ENCODE peak calls at places on chromosomes 1 and 21, in four cellular contexts. C is K562, D is GM12878, L is HepG2. G is an unnamed sample.

GRCh38 chr1:36900128-36900527 is 134.2 kb downstream of the GRIK3 start:
- DNase-seq in L (no peak), C (no peak), D (no peak), G (no peak)

GRCh38 chr1:48810740-48811139 is 34.0 kb upstream of the BEND5 start:
- DNase-seq in L (peak), D (no peak), C (no peak), G (no peak)

GRCh38 chr1:203440780-203441179 is 34.8 kb upstream of the PRELP start:
- DNase-seq in C (peak), L (no peak), D (no peak), G (peak)

GRCh38 chr1:156648951-156649350 is 7.0 kb downstream of the BCAN start:
- DNase-seq in C (no peak), D (no peak), L (no peak), G (no peak)

GRCh38 chr1:16026723-16027484 is 5.1 kb downstream of the CLCNKA start:
- DNase-seq in D (no peak), L (no peak), C (peak), G (peak)

GRCh38 chr1:15288173-15288926 is 41.3 kb downstream of the FHAD1 start:
- DNase-seq in D (no peak), L (no peak), C (no peak), G (no peak)

GRCh38 chr1:32242341-32242851 is 4.6 kb upstream of the FAM167B start:
- DNase-seq in C (peak), L (no peak), D (no peak), G (peak)

GRCh38 chr21:32298658-32299081 is at the start of gene MRAP:
- DNase-seq in L (no peak), C (peak), D (no peak), G (no peak)

GRCh38 chr21:43277481-43278351 is 108.9 kb downstream of the CRYAA start:
- DNase-seq in L (no peak), C (no peak), D (no peak), G (no peak)

GRCh38 chr1:30991852-30992606 is 73.5 kb downstream of the PUM1 start:
- DNase-seq in C (no peak), L (no peak), D (no peak), G (no peak)

GRCh38 chr1:23772049-23772853 is 6.0 kb upstream of the PITHD1 start:
- DNase-seq in C (peak), D (peak), L (peak), G (peak)

GRCh38 chr1:184504695-184505338 is 118.0 kb downstream of the C1orf21 start:
- DNase-seq in D (no peak), C (no peak), L (no peak), G (no peak)

GRCh38 chr1:220044683-220045355 is 1.5 kb downstream of the EPRS1 start:
- DNase-seq in L (peak), D (no peak), C (no peak), G (no peak)

GRCh38 chr1:228154021-228154684 is 4.4 kb downstream of the GJC2 start:
- DNase-seq in C (no peak), L (no peak), D (no peak), G (peak)

GRCh38 chr1:228152097-228152917 is 2.6 kb downstream of the GJC2 start:
- DNase-seq in D (no peak), L (no peak), C (no peak), G (peak)

GRCh38 chr1:228151526-228151925 is 1.8 kb downstream of the GJC2 start:
- DNase-seq in C (no peak), L (no peak), D (no peak), G (no peak)

GRCh38 chr1:228151170-228151513 is 1.4 kb downstream of the GJC2 start:
- DNase-seq in L (no peak), D (no peak), C (no peak), G (peak)

GRCh38 chr1:228152918-228153258 is 3.2 kb downstream of the GJC2 start:
- DNase-seq in L (no peak), D (no peak), C (no peak), G (peak)
- TF ChIP-seq CBFB in L (no peak), D (no peak), C (no peak), G (no peak)

DNA sequence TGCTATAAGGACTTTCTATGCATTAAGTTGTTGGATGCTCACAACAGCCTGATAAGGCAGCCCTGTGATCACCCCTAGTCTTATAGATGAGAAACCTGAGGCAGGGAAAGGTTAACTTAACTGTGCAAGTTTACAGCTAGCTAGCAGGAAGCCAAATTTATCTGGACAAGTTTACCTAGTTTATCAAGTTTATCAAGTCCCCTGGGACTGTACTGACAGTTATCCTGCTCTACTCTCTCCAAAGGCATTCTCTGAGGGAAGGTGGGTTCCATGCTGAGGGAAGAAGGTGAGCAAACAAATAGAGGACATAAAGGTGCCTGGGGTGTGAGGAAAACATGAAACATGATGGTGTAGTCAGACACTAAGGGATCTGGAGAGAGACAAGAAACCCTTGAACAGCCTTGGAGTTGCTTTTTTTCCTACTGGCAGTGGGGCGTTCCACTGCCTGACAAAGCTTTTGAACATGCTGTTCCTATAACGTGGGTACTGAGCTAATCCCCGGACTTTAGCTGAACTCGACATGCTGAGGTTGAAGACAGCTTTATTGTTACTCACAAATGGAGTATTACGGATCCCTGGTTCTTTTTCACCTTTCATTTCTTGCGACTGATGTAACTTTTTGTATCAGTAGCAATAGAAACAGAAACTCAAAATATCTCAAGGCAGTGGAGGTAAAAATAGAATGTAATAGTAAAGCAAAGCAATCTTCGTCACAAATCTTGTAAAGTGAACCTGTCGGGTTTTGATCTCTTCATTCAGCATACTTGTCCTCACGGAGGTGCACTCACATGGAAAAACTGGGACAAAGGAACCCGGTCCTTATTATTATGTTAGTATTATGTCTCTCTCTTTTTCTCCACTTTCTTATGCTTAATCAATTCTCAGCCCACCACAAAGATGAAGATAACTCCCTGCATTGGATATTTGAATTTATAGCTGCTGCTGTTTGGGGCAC is 42.4 kb upstream of the ESRRG start:
- DNase-seq in D (no peak), C (no peak), L (no peak), G (no peak)
- TF ChIP-seq CBFB in D (no peak), C (no peak), L (no peak), G (no peak)

DNA sequence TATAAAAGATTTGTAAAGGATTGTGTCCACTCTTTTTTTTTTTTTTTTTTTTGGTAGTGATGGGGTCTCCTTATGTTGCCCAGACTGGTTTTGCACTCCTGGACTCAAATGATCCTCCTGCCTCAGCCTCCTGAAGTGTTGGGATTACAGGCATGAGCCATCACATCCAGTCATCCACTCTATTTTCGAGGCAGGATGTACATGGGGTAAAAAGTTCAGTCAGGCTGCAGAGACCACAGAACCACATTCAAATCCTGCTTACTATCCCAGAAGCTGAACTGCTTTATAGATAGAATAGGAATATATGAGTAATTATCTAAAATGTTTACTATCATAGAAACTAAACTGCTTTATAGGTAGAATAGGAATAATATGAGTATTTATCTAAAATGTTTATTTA is 26.0 kb upstream of the KCNK2 start:
- DNase-seq in C (no peak), D (no peak), L (no peak), G (no peak)
- TF ChIP-seq CBFB in C (no peak), D (no peak), L (no peak), G (no peak)

GRCh38 chr1:173048629-173049326 is 2.0 kb downstream of the TNFSF18 start:
- DNase-seq in L (no peak), C (no peak), D (no peak), G (no peak)

GRCh38 chr1:173056355-173056754 is 5.6 kb upstream of the TNFSF18 start:
- DNase-seq in L (no peak), C (no peak), D (no peak), G (no peak)

GRCh38 chr1:173050865-173051264 is at the start of gene TNFSF18:
- DNase-seq in C (no peak), D (no peak), L (no peak), G (no peak)

GRCh38 chr1:173049327-173049639 is 1.5 kb downstream of the TNFSF18 start:
- DNase-seq in L (no peak), D (no peak), C (no peak), G (no peak)

GRCh38 chr1:173052681-173053196 is 2.0 kb upstream of the TNFSF18 start:
- DNase-seq in L (no peak), D (no peak), C (no peak), G (no peak)
- TF ChIP-seq CBFB in L (no peak), D (no peak), C (no peak), G (no peak)

DNA sequence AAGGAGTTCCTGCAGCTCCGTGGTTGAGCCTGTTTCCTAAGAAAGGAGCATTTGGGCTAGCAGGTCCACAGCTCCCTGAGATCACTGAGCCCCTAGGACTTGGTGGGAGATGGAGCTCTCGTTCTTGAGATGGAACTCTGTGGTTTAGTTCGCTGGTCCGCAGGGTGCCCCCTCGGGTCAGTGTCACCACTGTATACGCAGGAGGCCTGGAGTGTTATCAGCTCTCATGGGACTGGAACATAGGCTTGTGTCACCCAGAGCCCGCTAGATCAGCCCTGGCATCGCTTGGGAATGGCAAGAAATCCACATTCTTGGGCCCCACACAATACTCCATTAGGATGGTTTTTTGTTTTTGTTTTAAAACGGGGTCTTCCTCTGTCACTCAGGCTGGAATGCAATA is 3.6 kb downstream of the SNAP47 start:
- DNase-seq in C (no peak), L (no peak), D (no peak), G (no peak)
- TF ChIP-seq CBFB in C (no peak), L (no peak), D (no peak), G (no peak)

GRCh38 chr21:34037446-34037845 is 35.9 kb upstream of the MRPS6 start:
- DNase-seq in D (no peak), C (peak), L (no peak), G (no peak)
- TF ChIP-seq CBFB in D (no peak), C (no peak), L (no peak), G (no peak)

GRCh38 chr1:214280386-214281029 is 451 bp upstream of the SMYD2 start:
- DNase-seq in D (no peak), C (peak), L (peak), G (peak)
- TF ChIP-seq CBFB in D (no peak), C (peak), L (no peak), G (no peak)